ENCODE peak calls at places on chromosomes 11 and 22, in eight cellular contexts. C is SK-N-SH, F is NCI-H446 treated with DMSO at 0.1 percent for 48 hours, V is heart right ventricle, M is cardiac muscle cell, D is HCEC 1CT, Y is omental fat pad, G is C1 segment of cervical spinal cord. E is an unnamed sample.

GRCh38 chr22:28711820-28712777 is 29.5 kb downstream of the CHEK2 start:
- DNase-seq in D (peak; percentile 98), M (peak; percentile 93), F (no peak), C (no peak), V (no peak), Y (no peak), G (no peak), E (no peak)

GRCh38 chr11:125368757-125369156 is 127.3 kb downstream of the FEZ1 start:
- DNase-seq in V (no peak), D (no peak), Y (no peak), F (no peak), G (no peak), M (no peak), C (no peak), E (no peak)

GRCh38 chr11:90222152-90222458 is 744 bp downstream of the CHORDC1 start:
- DNase-seq in C (no peak), F (no peak), G (no peak), D (no peak), V (no peak), M (no peak), Y (no peak), E (no peak)

GRCh38 chr11:40293655-40294342 is 1165.7 kb downstream of the LRRC4C start:
- DNase-seq in D (peak; percentile 19), F (peak; percentile 75), V (peak; percentile 44), M (peak; percentile 90), G (peak; percentile 80), Y (no peak), C (peak; percentile 82), E (peak; percentile 79)

GRCh38 chr22:48643066-48643731 is 1184.5 kb downstream of the BRD1 start:
- DNase-seq in M (no peak), G (no peak), Y (no peak), D (no peak), F (no peak), C (no peak), V (peak; percentile 2), E (no peak)

GRCh38 chr11:1256257-1257045 is 33.6 kb downstream of the MUC5B start:
- DNase-seq in V (no peak), C (peak; percentile 61), Y (no peak), D (no peak), F (no peak), M (no peak), G (no peak), E (no peak)

GRCh38 chr11:77072851-77073327 is 6.1 kb downstream of the CAPN5 start:
- DNase-seq in Y (no peak), D (no peak), C (no peak), F (no peak), M (no peak), V (no peak), G (no peak), E (no peak)

GRCh38 chr11:64757549-64758329 is 2.0 kb downstream of the PYGM start:
- DNase-seq in M (no peak), F (no peak), G (no peak), C (peak; percentile 29), D (no peak), V (no peak), Y (no peak), E (no peak)

GRCh38 chr11:119402470-119402869 is 20.5 kb downstream of the THY1 start:
- DNase-seq in Y (no peak), F (no peak), D (no peak), C (no peak), V (no peak), M (no peak), G (no peak), E (no peak)

GRCh38 chr22:25797891-25798290 is 55.9 kb downstream of the MYO18B start:
- DNase-seq in Y (no peak), G (no peak), M (no peak), D (no peak), C (no peak), F (no peak), V (no peak), E (no peak)

GRCh38 chr11:65394125-65394536 is 7.7 kb downstream of the FRMD8 start:
- DNase-seq in M (no peak), V (no peak), G (no peak), Y (no peak), F (no peak), C (no peak), D (no peak), E (no peak)

GRCh38 chr22:26610072-26610958 is 7.5 kb downstream of the CRYBB1 start:
- DNase-seq in D (peak; percentile 95), Y (no peak), C (no peak), M (peak; percentile 91), F (no peak), G (peak; percentile 2), V (peak; percentile 21), E (no peak)

GRCh38 chr11:59778122-59778521 is 22.9 kb downstream of the STX3 start:
- DNase-seq in F (no peak), D (no peak), Y (no peak), C (no peak), M (no peak), V (no peak), G (no peak), E (no peak)

GRCh38 chr22:46500201-46500600 is 37.2 kb downstream of the CELSR1 start:
- DNase-seq in M (no peak), D (no peak), Y (no peak), F (no peak), C (no peak), V (no peak), G (no peak), E (no peak)

GRCh38 chr22:17035246-17035645 is 27.2 kb upstream of the GAB4 start:
- DNase-seq in G (no peak), C (no peak), F (no peak), M (no peak), D (no peak), Y (no peak), V (no peak), E (no peak)

GRCh38 chr11:103281301-103281700 is 172.1 kb downstream of the DYNC2H1 start:
- DNase-seq in G (no peak), D (peak; percentile 63), Y (no peak), V (no peak), M (no peak), C (no peak), F (no peak), E (no peak)

GRCh38 chr11:76605338-76606074 is 65.0 kb downstream of the LRRC32 start:
- DNase-seq in Y (no peak), F (no peak), V (no peak), G (no peak), C (no peak), D (no peak), M (no peak), E (no peak)

GRCh38 chr22:38870312-38870741 is 1.7 kb downstream of the CBX6 start:
- DNase-seq in D (peak; percentile 66), Y (peak; percentile 99), V (peak; percentile 92), C (peak; percentile 64), M (peak; percentile 88), G (peak; percentile 45), F (peak; percentile 49), E (peak; percentile 29)

GRCh38 chr11:12079726-12080556 is 30.4 kb upstream of the MICAL2 start:
- DNase-seq in D (peak; percentile 99), C (no peak), F (no peak), Y (no peak), V (peak; percentile 48), G (no peak), M (peak; percentile 93), E (no peak)

GRCh38 chr22:49850021-49850911 is 3.4 kb upstream of the ZBED4 start:
- DNase-seq in C (no peak), D (no peak), G (no peak), M (no peak), Y (no peak), F (no peak), V (no peak), E (no peak)

GRCh38 chr11:16839821-16840220 is 101.4 kb downstream of the C11orf58 start:
- DNase-seq in C (no peak), G (no peak), M (no peak), D (no peak), F (no peak), Y (no peak), V (no peak), E (no peak)

GRCh38 chr11:17473071-17473744 is 3.4 kb downstream of the ABCC8 start:
- DNase-seq in Y (no peak), G (no peak), M (peak; percentile 6), V (no peak), D (peak; percentile 57), F (no peak), C (peak; percentile 72), E (no peak)

GRCh38 chr11:68956142-68956541 is 24.6 kb downstream of the MRGPRD start:
- DNase-seq in D (no peak), V (no peak), F (no peak), Y (no peak), G (no peak), M (no peak), C (peak; percentile 70), E (no peak)

GRCh38 chr22:42786606-42787356 is 66.1 kb upstream of the A4GALT start:
- DNase-seq in G (no peak), C (no peak), V (no peak), D (no peak), Y (no peak), F (no peak), M (no peak), E (no peak)

GRCh38 chr22:36026741-36027140 is 1.9 kb downstream of the RBFOX2 start:
- DNase-seq in M (peak; percentile 59), V (no peak), C (no peak), Y (no peak), D (peak; percentile 64), F (no peak), G (no peak), E (no peak)

GRCh38 chr22:19125474-19126308 is 3.5 kb upstream of the DGCR2 start:
- DNase-seq in D (no peak), Y (no peak), G (no peak), C (no peak), M (no peak), F (no peak), V (no peak), E (no peak)

GRCh38 chr22:19446603-19447387 is 716 bp downstream of the C22orf39 start:
- DNase-seq in D (no peak), F (no peak), G (no peak), C (no peak), V (no peak), M (no peak), Y (no peak), E (no peak)

GRCh38 chr11:68420171-68420570 is 40.4 kb upstream of the PPP6R3 start:
- DNase-seq in V (no peak), F (no peak), G (no peak), Y (no peak), D (no peak), M (no peak), C (no peak), E (no peak)

GRCh38 chr11:86099727-86100320 is 30.9 kb upstream of the PICALM start:
- DNase-seq in G (no peak), Y (no peak), C (peak; percentile 40), F (no peak), M (peak; percentile 17), V (no peak), D (peak; percentile 48), E (no peak)

GRCh38 chr11:12117200-12117995 is 7.0 kb downstream of the MICAL2 start:
- DNase-seq in M (no peak), G (no peak), V (no peak), F (no peak), D (no peak), Y (no peak), C (no peak), E (no peak)

GRCh38 chr11:87061766-87062165 is 24.0 kb downstream of the TMEM135 start:
- DNase-seq in F (no peak), G (no peak), C (no peak), Y (no peak), D (no peak), M (no peak), V (no peak), E (no peak)

GRCh38 chr11:9019861-9020260 is 16.1 kb upstream of the NRIP3 start:
- DNase-seq in G (no peak), M (no peak), Y (no peak), V (no peak), F (no peak), C (no peak), D (no peak), E (no peak)

GRCh38 chr11:27153136-27153535 is 112.5 kb downstream of the BBOX1 start:
- DNase-seq in V (no peak), M (no peak), Y (no peak), F (no peak), C (no peak), D (no peak), G (no peak), E (no peak)

E was measured in caudate nucleus.